ENCODE peak calls at places on chromosomes 11 and 22, in four cellular contexts. W is A549, C is GM12878, U is HepG2. L is an unnamed sample.

GRCh38 chr11:71302911-71303310 is 50.5 kb upstream of the SHANK2 start:
- DNase-seq in C (no peak), W (no peak), U (no peak), L (no peak)

GRCh38 chr11:130721282-130721681 is 195.0 kb downstream of the SNX19 start:
- DNase-seq in C (no peak), W (no peak), U (no peak), L (no peak)

GRCh38 chr11:87316491-87316890 is 278.8 kb downstream of the TMEM135 start:
- DNase-seq in C (no peak), W (no peak), U (no peak), L (no peak)

GRCh38 chr11:64800633-64801464 is 2.2 kb downstream of the MAP4K2 start:
- DNase-seq in U (no peak), C (no peak), W (no peak), L (peak)

GRCh38 chr11:95703059-95703458 is 86.5 kb downstream of the FAM76B start:
- DNase-seq in U (no peak), W (no peak), C (no peak), L (no peak)

GRCh38 chr22:38414009-38414395 is 41.0 kb downstream of the KCNJ4 start:
- DNase-seq in C (no peak), U (no peak), W (no peak), L (no peak)

GRCh38 chr11:45806937-45807791 is 2.2 kb downstream of the SLC35C1 start:
- DNase-seq in U (no peak), C (no peak), W (no peak), L (no peak)

GRCh38 chr11:57566564-57567209 is 785 bp downstream of the UBE2L6 start:
- DNase-seq in U (no peak), W (no peak), C (no peak), L (no peak)

GRCh38 chr11:58285483-58286040 is 17.5 kb upstream of the OR10W1 start:
- DNase-seq in U (no peak), W (no peak), C (no peak), L (no peak)

GRCh38 chr22:35629406-35630234 is 12.5 kb upstream of the MB start:
- DNase-seq in W (peak), C (peak), U (no peak), L (peak)

DNA sequence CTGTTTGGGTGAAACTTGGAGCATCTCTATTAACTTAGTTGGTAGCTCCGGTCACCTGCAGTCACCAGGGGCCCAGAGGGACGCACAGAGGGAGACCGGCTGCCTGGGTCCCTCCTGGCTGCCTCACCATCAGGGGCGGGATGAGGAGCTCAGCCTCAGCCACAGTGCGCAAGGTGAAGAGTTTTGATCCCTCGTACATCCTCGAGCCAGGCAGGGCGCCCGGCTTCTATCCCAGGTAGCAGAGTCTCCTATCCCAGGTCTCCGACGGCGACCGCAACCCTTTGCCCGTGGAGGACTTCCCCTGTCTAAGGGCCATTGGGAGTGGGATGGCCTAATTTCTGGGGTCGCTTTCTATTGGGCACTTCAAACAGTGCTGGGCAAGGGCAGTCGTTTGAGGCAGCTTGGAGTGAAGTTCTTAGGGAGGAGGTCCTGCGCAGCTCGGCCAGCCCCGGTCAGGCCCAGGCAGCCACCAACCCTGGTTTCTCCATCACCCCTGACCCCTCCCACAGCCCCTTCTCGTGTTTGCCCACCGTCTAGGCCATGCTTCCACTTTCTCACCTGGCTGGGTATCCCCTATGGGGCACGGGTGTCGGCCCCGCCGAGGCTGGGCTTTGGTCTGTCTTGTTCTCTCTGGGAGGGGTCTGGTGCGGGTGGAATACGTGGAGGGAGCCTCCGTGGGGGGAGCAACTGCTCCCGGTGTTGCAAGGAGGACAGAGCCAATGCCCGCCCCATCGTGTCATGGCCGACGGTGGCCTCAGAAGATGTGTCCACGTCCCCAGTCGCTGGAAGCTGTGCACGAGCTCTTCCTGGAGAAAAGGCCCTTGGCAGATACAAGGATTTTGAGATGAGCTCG is 3.6 kb upstream of the MRGPRG start:
- DNase-seq in W (no peak), U (no peak), C (no peak), L (no peak)
- TF ChIP-seq JUNB in W (no peak), U (no peak), C (no peak), L (no peak)

GRCh38 chr22:46072030-46072881 is 78.1 kb upstream of the PPARA start:
- DNase-seq in C (no peak), U (no peak), W (no peak), L (no peak)
- TF ChIP-seq ESRRA in C (no peak), U (no peak), W (no peak), L (no peak)

GRCh38 chr11:23954730-23955129 is 542.1 kb upstream of the LUZP2 start:
- DNase-seq in C (no peak), W (no peak), U (no peak), L (no peak)
- TF ChIP-seq JUNB in C (no peak), W (no peak), U (no peak), L (no peak)

DNA sequence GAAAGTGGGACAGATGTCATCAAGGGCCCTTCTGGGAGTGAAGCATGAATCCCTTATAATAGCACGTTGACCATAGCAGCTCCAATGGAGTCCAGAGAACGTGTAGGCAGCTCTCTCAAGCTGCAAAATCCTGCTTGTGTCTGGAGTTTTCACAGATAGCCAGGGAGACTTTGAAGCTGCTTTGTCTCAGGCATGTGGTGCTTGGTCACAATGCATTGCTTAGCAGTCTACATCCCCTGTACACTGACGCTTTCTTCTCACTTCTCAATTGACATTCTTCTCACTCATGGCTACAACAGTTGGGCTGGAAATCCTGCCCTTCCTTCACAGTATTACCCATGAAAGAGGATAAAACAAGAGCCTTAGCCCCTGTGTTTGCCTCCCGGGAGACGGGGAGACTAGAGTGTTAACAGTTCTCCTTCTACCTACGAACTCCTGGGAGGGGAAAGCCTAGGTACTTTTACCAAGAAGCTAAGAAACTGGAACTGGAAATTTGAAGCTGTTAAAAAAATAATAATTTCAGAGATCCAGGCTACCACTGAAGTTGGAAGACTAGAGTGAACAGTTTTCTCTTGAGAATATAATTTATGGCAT is 20.7 kb upstream of the MMP7 start:
- DNase-seq in C (no peak), W (no peak), U (no peak), L (no peak)
- TF ChIP-seq ESRRA in C (no peak), W (no peak), U (no peak), L (no peak)

GRCh38 chr22:20646906-20647305 is 127.0 kb upstream of the SERPIND1 start:
- DNase-seq in C (no peak), U (no peak), W (no peak), L (no peak)
- TF ChIP-seq JUNB in C (no peak), U (no peak), W (no peak), L (no peak)

GRCh38 chr11:20353829-20354434 is 9.6 kb upstream of the HTATIP2 start:
- DNase-seq in U (peak), W (peak), C (no peak), L (peak)

GRCh38 chr11:20351151-20351550 is 12.4 kb upstream of the HTATIP2 start:
- DNase-seq in W (no peak), U (no peak), C (no peak), L (no peak)

GRCh38 chr11:20351870-20352269 is 11.6 kb upstream of the HTATIP2 start:
- DNase-seq in W (no peak), U (no peak), C (no peak), L (no peak)

GRCh38 chr11:20357150-20357549 is 6.4 kb upstream of the HTATIP2 start:
- DNase-seq in C (no peak), U (no peak), W (no peak), L (no peak)

DNA sequence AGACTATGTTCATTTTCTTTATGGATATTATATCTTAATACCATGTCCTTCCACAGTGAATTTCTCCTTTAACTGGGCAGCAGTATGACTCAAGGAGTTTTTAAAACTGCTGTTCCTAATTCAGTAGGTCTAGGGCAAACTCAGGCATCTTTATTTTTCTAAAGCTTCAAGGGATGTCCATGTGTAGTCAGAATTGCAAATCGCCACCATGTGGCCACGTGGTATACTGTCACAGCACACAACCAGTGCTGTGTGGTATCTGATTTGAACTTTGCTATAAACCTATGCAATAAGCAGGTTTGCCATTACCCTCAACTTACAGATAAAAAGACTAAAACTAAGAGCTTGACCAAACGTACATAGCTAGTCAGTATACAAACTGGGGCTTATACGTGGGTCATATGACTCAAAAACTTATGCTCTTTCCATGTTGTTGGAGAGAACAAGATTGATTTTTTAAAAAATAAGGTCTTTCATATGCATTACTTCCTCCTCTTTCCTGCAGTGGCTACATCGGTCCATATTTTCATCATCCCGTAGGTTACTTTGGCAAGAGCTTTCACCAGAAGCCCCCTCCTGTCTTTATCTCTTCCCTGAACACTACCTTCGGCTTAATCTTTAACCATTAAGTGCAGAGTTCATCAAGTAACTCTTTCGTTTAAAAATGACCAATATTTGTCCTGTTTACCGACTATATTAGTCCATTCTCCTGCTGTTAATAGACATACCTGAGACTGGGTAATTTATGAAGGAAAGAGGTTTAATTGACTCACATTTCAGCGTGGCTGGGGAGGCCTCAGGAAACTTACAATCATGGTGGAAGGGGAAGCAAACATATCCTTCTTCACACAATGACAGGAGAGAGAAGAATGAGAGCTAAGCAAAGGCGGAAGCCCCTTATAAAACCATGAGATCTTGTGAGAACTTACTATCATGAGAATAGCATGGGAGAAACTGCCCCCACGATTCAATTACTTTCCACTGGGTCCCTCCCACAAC is 8.0 kb upstream of the HTATIP2 start:
- DNase-seq in C (no peak), U (peak), W (peak), L (peak)
- TF ChIP-seq ESRRA in C (no peak), U (no peak), W (no peak), L (no peak)

GRCh38 chr11:59560290-59560701 is 49.0 kb downstream of the OR4D9 start:
- DNase-seq in C (peak), U (peak), W (no peak), L (peak)
- TF ChIP-seq JUNB in C (no peak), U (no peak), W (no peak), L (no peak)

GRCh38 chr11:103078710-103079109 is 13.2 kb downstream of the DCUN1D5 start:
- DNase-seq in W (no peak), C (no peak), U (no peak), L (no peak)

GRCh38 chr11:103077553-103077952 is 14.4 kb downstream of the DCUN1D5 start:
- DNase-seq in W (no peak), U (no peak), C (no peak), L (no peak)

DNA sequence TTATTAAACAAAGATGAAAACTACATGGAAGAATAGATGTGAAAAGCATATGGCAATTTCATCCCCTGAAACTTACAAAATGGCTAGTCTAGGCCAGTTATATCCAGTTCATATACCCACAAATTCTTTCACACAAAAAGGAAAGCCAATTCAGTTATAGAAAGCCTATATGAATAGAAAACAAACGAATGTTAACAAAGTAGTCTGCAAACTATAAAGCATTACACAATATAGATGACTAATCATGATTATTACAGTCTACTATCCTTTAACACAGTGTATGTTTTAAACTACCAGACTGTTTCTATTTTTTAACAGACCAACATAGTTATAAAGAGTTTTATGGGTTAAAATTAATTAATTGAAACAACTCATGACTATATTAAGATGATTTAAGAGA is 12.1 kb downstream of the DCUN1D5 start:
- DNase-seq in U (no peak), W (no peak), C (no peak), L (no peak)
- TF ChIP-seq ESRRA in U (no peak), W (no peak), C (no peak), L (no peak)

L was measured in K562.